ENCODE peak calls at places on chromosome 6, in seven cellular contexts. F is Kasumi-1; G is CD4-positive, alpha-beta T cell; N is ACHN; H is RWPE1; B is lower leg skin; Z is activated T-cell treated with anti-CD3 and anti-CD28 coated beads, Interleukin-2, amount 50 U/mL, for 72 hours. E is an unnamed sample.

GRCh38 chr6:30990422-30991086 is 7.0 kb downstream of the MUC21 start:
- DNase-seq in Z (peak), N (no peak), F (no peak), B (no peak), G (peak), H (no peak), E (no peak)

GRCh38 chr6:42441059-42441471 is 10.7 kb downstream of the TRERF1 start:
- DNase-seq in F (no peak), Z (no peak), G (no peak), H (no peak), N (no peak), B (peak), E (no peak)

GRCh38 chr6:136968831-136969230 is 46.7 kb downstream of the SLC35D3 start:
- DNase-seq in B (no peak), Z (no peak), N (no peak), H (no peak), G (no peak), F (no peak), E (no peak)

GRCh38 chr6:107083047-107083768 is 32.1 kb downstream of the BEND3 start:
- DNase-seq in G (no peak), Z (no peak), H (no peak), N (no peak), F (no peak), B (no peak), E (no peak)

GRCh38 chr6:35372633-35373032 is 30.3 kb downstream of the PPARD start:
- DNase-seq in F (no peak), N (no peak), H (no peak), G (no peak), B (no peak), Z (no peak), E (no peak)

GRCh38 chr6:108782231-108783041 is 65.8 kb upstream of the ARMC2 start:
- DNase-seq in Z (peak), H (peak), B (peak), F (peak), G (peak), N (peak), E (peak)

GRCh38 chr6:137353346-137353745 is 134.2 kb upstream of the IFNGR1 start:
- DNase-seq in F (no peak), B (no peak), H (no peak), Z (no peak), G (no peak), N (peak), E (no peak)

GRCh38 chr6:551405-551804 is 105.5 kb downstream of the HUS1B start:
- DNase-seq in Z (peak), B (no peak), F (peak), N (no peak), H (peak), G (no peak), E (peak)

GRCh38 chr6:19327684-19328083 is 509.5 kb upstream of the ID4 start:
- DNase-seq in B (no peak), F (no peak), H (no peak), Z (no peak), G (no peak), N (no peak), E (no peak)

GRCh38 chr6:158610319-158610968 is 34.1 kb downstream of the DYNLT1 start:
- DNase-seq in Z (no peak), F (no peak), H (no peak), N (no peak), G (no peak), B (no peak), E (no peak)